ENCODE peak calls at places on chromosomes 11 and 22, in four cellular contexts. P is transverse colon, L is MM.1S, C is left ventricle myocardium inferior. R is an unnamed sample.

GRCh38 chr11:42572231-42572610 is 739.6 kb upstream of the API5 start:
- DNase-seq in C (no peak), P (no peak), L (no peak), R (no peak)

GRCh38 chr22:38262051-38262795 is 10.6 kb downstream of the TMEM184B start:
- DNase-seq in L (peak; percentile 63), C (peak; percentile 50), P (peak; percentile 78), R (peak; percentile 71)

GRCh38 chr11:49851971-49852389 is 100.2 kb upstream of the OR4C13 start:
- DNase-seq in P (no peak), L (no peak), C (no peak), R (no peak)

GRCh38 chr11:33539659-33540249 is 160.9 kb downstream of the C11orf91 start:
- DNase-seq in P (no peak), C (no peak), L (peak; percentile 39), R (no peak)

GRCh38 chr11:58222730-58223129 is 6.0 kb downstream of the OR10Q1 start:
- DNase-seq in C (no peak), P (no peak), L (no peak), R (no peak)

GRCh38 chr22:32534252-32535215 is 59.9 kb downstream of the FBXO7 start:
- DNase-seq in C (peak; percentile 65), L (no peak), P (peak; percentile 39), R (no peak)

GRCh38 chr22:19806213-19807160 is 45.9 kb downstream of the TBX1 start:
- DNase-seq in P (peak; percentile 92), C (peak; percentile 12), L (no peak), R (no peak)

GRCh38 chr22:27438271-27438980 is 363.1 kb downstream of the MN1 start:
- DNase-seq in P (no peak), L (no peak), C (no peak), R (no peak)

GRCh38 chr22:44578115-44578457 is 80.1 kb upstream of the RTL6 start:
- DNase-seq in P (no peak), L (no peak), C (no peak), R (no peak)

GRCh38 chr22:27267145-27267544 is 534.4 kb downstream of the MN1 start:
- DNase-seq in P (no peak), C (no peak), L (no peak), R (no peak)

GRCh38 chr11:32847511-32847910 is 17.8 kb downstream of the PRRG4 start:
- DNase-seq in L (no peak), P (no peak), C (no peak), R (no peak)

GRCh38 chr11:27673979-27674663 is 26.1 kb downstream of the BDNF start:
- DNase-seq in P (no peak), C (no peak), L (no peak), R (no peak)

GRCh38 chr22:32106930-32107329 is 52.2 kb downstream of the C22orf42 start:
- DNase-seq in C (no peak), P (no peak), L (peak; percentile 28), R (no peak)

GRCh38 chr11:79720115-79720514 is 279.3 kb upstream of the TENM4 start:
- DNase-seq in P (no peak), L (no peak), C (no peak), R (no peak)

GRCh38 chr22:19810381-19811141 is 44.1 kb downstream of the GNB1L start:
- DNase-seq in L (no peak), C (no peak), P (no peak), R (no peak)

GRCh38 chr11:70399681-70400112 is 1.4 kb downstream of the CTTN start:
- DNase-seq in C (peak; percentile 77), L (no peak), P (peak; percentile 74), R (no peak)

GRCh38 chr11:65814131-65814959 is 19.4 kb upstream of the SNX32 start:
- DNase-seq in L (no peak), C (no peak), P (no peak), R (no peak)

GRCh38 chr11:57639321-57640067 is 10.2 kb downstream of the YPEL4 start:
- DNase-seq in P (no peak), C (no peak), L (no peak), R (no peak)

GRCh38 chr22:45912910-45913309 is 64.1 kb downstream of the WNT7B start:
- DNase-seq in C (no peak), L (no peak), P (no peak), R (no peak)

GRCh38 chr11:47847892-47848635 is at the start of gene NUP160:
- DNase-seq in P (peak; percentile 91), L (peak; percentile 86), C (peak; percentile 89), R (peak; percentile 91)

GRCh38 chr11:129785383-129786111 is 30.1 kb upstream of the TMEM45B start:
- DNase-seq in P (no peak), L (no peak), C (no peak), R (no peak)

GRCh38 chr11:122681731-122682130 is 26.2 kb downstream of the UBASH3B start:
- DNase-seq in P (no peak), C (no peak), L (no peak), R (no peak)

GRCh38 chr11:13278620-13279486 is 1.3 kb downstream of the BMAL1 start:
- DNase-seq in L (peak; percentile 10), C (peak; percentile 18), P (peak; percentile 26), R (no peak)

GRCh38 chr11:122491486-122491885 is 164.0 kb upstream of the UBASH3B start:
- DNase-seq in L (no peak), P (no peak), C (no peak), R (no peak)

GRCh38 chr22:19121631-19122142 is 525 bp downstream of the DGCR2 start:
- DNase-seq in P (peak; percentile 64), L (peak; percentile 48), C (peak; percentile 66), R (peak; percentile 60)

GRCh38 chr22:26995222-26995621 is 337.8 kb downstream of the MIAT start:
- DNase-seq in L (no peak), C (no peak), P (peak; percentile 9), R (no peak)

GRCh38 chr22:26800858-26801257 is 143.5 kb downstream of the MIAT start:
- DNase-seq in P (no peak), L (no peak), C (no peak), R (no peak)

GRCh38 chr22:27110985-27111451 is 453.6 kb downstream of the MIAT start:
- DNase-seq in C (no peak), P (no peak), L (no peak), R (no peak)

GRCh38 chr22:19942071-19942885 is 660 bp upstream of the TXNRD2 start:
- DNase-seq in P (no peak), L (peak; percentile 10), C (no peak), R (no peak)

GRCh38 chr11:122253541-122254317 is 137.7 kb upstream of the BLID start:
- DNase-seq in C (no peak), P (no peak), L (no peak), R (no peak)

GRCh38 chr11:96235725-96236124 is 107.3 kb downstream of the MAML2 start:
- DNase-seq in P (no peak), L (no peak), C (no peak), R (peak; percentile 46)

GRCh38 chr22:48044484-48045060 is 1282.1 kb downstream of the TBC1D22A start:
- DNase-seq in L (no peak), C (no peak), P (no peak), R (no peak)

GRCh38 chr11:60263434-60263833 is 17.0 kb upstream of the MS4A4A start:
- DNase-seq in L (no peak), C (no peak), P (no peak), R (no peak)

GRCh38 chr11:20991471-20991870 is 322.1 kb downstream of the NELL1 start:
- DNase-seq in C (no peak), P (no peak), L (no peak), R (no peak)

GRCh38 chr11:78158987-78159662 is 19.7 kb upstream of the ALG8 start:
- DNase-seq in L (no peak), P (no peak), C (no peak), R (no peak)

GRCh38 chr11:102153082-102153481 is 42.8 kb downstream of the YAP1 start:
- DNase-seq in L (no peak), C (no peak), P (no peak), R (no peak)

GRCh38 chr11:126214446-126215240 is 3.1 kb downstream of the FAM118B start:
- DNase-seq in C (no peak), L (no peak), P (peak; percentile 59), R (no peak)

GRCh38 chr11:117226388-117227385 is 5.2 kb downstream of the PCSK7 start:
- DNase-seq in P (peak; percentile 54), C (no peak), L (peak; percentile 74), R (peak; percentile 84)
- TF ChIP-seq CTCF in P (peak; percentile 76), C (peak; percentile 90), L (peak; percentile 72), R (peak; percentile 66)

DNA sequence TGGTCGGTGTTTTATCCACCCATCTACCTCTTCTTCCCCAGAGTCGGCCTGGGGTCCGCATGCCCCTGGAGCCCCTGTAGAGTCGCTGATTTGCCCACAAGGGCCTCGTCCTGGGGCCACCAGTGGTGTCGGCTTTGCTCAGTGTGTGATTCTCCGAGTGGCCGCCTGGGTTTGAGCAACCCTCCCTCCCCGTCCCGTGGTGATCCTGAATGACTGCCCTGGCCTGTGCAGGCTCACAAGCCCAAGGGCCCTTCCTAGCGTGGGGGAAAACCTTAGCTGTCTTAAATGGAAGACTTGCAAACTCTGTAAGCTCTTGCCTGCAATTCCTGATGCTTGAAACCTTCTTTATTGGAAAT is 128.3 kb downstream of the OSBP2 start:
- DNase-seq in P (no peak), C (no peak), L (no peak), R (no peak)
- TF ChIP-seq CTCF in P (no peak), C (no peak), L (no peak), R (no peak)

GRCh38 chr11:108873305-108873704 is 208.4 kb downstream of the DDX10 start:
- DNase-seq in C (no peak), L (no peak), P (no peak), R (no peak)

GRCh38 chr11:108870373-108871020 is 205.6 kb downstream of the DDX10 start:
- DNase-seq in P (no peak), L (no peak), C (no peak), R (no peak)

GRCh38 chr11:108871867-108872266 is 207.0 kb downstream of the DDX10 start:
- DNase-seq in C (no peak), L (no peak), P (no peak), R (no peak)

GRCh38 chr11:108872781-108873291 is 208.0 kb downstream of the DDX10 start:
- DNase-seq in P (no peak), L (no peak), C (no peak), R (no peak)

GRCh38 chr11:108871152-108871551 is 206.3 kb downstream of the DDX10 start:
- DNase-seq in L (peak; percentile 13), P (no peak), C (peak; percentile 15), R (peak; percentile 13)
- TF ChIP-seq CTCF in L (peak; percentile 48), P (peak; percentile 14), C (peak; percentile 63), R (peak; percentile 26)

GRCh38 chr11:7299393-7299792 is 47.7 kb downstream of the SYT9 start:
- DNase-seq in P (no peak), C (no peak), L (no peak), R (no peak)
- TF ChIP-seq CTCF in P (no peak), C (no peak), L (no peak), R (no peak)

GRCh38 chr11:64092761-64093136 is 57.0 kb downstream of the FLRT1 start:
- DNase-seq in C (no peak), L (no peak), P (no peak), R (no peak)
- TF ChIP-seq CTCF in C (no peak), L (no peak), P (no peak), R (no peak)

GRCh38 chr11:19951558-19952083 is 208.7 kb downstream of the DBX1 start:
- DNase-seq in C (no peak), P (no peak), L (peak; percentile 69), R (peak; percentile 53)
- TF ChIP-seq CTCF in C (peak; percentile 77), P (peak; percentile 73), L (peak; percentile 77), R (peak; percentile 23)